ENCODE peak calls at places on chromosome 21, in seven cellular contexts. I is MM.1S, W is PC-3, N is OCI-LY7, P is neural progenitor cell, J is HCT116, Z is GM23338. A is an unnamed sample.

GRCh38 chr21:30831194-30831765 is 1.7 kb upstream of the KRTAP7-1 start:
- DNase-seq in I (peak), W (peak), N (peak), P (peak), J (peak), Z (peak), A (peak)

GRCh38 chr21:29258626-29259335 is 39.9 kb upstream of the BACH1 start:
- DNase-seq in I (no peak), W (peak), N (no peak), P (no peak), J (no peak), Z (no peak), A (peak)

GRCh38 chr21:32597205-32597604 is 11.9 kb upstream of the TCP10L start:
- DNase-seq in I (no peak), W (peak), N (no peak), P (no peak), J (peak), Z (no peak), A (peak)

GRCh38 chr21:41648591-41649031 is 118.2 kb downstream of the RIPK4 start:
- DNase-seq in I (no peak), W (peak), N (no peak), P (no peak), J (no peak), Z (no peak), A (peak)

GRCh38 chr21:42378418-42378817 is 12.1 kb upstream of the TFF1 start:
- DNase-seq in I (no peak), W (no peak), N (no peak), P (no peak), J (no peak), Z (no peak), A (no peak)

GRCh38 chr21:32020551-32020950 is 147.7 kb downstream of the HUNK start:
- DNase-seq in I (no peak), W (no peak), N (no peak), P (no peak), J (no peak), Z (no peak), A (no peak)

GRCh38 chr21:25708467-25709065 is 26.1 kb downstream of the ATP5PF start:
- DNase-seq in I (peak), W (peak), N (peak), P (peak), J (peak), Z (peak), A (peak)

GRCh38 chr21:42629856-42630410 is 23.5 kb upstream of the PDE9A start:
- DNase-seq in I (no peak), W (no peak), N (no peak), P (no peak), J (no peak), Z (no peak), A (no peak)

GRCh38 chr21:42835611-42836401 is 43.5 kb downstream of the WDR4 start:
- DNase-seq in I (no peak), W (no peak), N (no peak), P (no peak), J (no peak), Z (no peak), A (no peak)

GRCh38 chr21:32207096-32207716 is 71.6 kb downstream of the MIS18A start:
- DNase-seq in I (no peak), W (no peak), N (no peak), P (no peak), J (no peak), Z (no peak), A (no peak)

GRCh38 chr21:31273278-31273677 is 70.8 kb downstream of the TIAM1 start:
- DNase-seq in I (no peak), W (no peak), N (no peak), P (no peak), J (no peak), Z (no peak), A (no peak)

GRCh38 chr21:25639922-25640670 is 1.0 kb downstream of the JAM2 start:
- DNase-seq in I (no peak), W (no peak), N (peak), P (peak), J (no peak), Z (peak), A (peak)

GRCh38 chr21:32270748-32271147 is 8.1 kb downstream of the MIS18A start:
- DNase-seq in I (no peak), W (no peak), N (no peak), P (no peak), J (no peak), Z (no peak), A (no peak)

GRCh38 chr21:25999935-26000582 is 170.5 kb downstream of the APP start:
- DNase-seq in I (no peak), W (no peak), N (no peak), P (peak), J (no peak), Z (peak), A (no peak)

GRCh38 chr21:43829575-43830119 is 35.4 kb upstream of the AGPAT3 start:
- DNase-seq in I (no peak), W (peak), N (no peak), P (no peak), J (no peak), Z (peak), A (no peak)

GRCh38 chr21:17435565-17436543 is 77.0 kb upstream of the CXADR start:
- DNase-seq in I (no peak), W (peak), N (no peak), P (no peak), J (no peak), Z (no peak), A (no peak)

GRCh38 chr21:42636535-42636914 is 16.9 kb upstream of the PDE9A start:
- DNase-seq in I (no peak), W (peak), N (no peak), P (no peak), J (no peak), Z (no peak), A (peak)

GRCh38 chr21:32359719-32360260 is 33.0 kb downstream of the URB1 start:
- DNase-seq in I (peak), W (peak), N (peak), P (no peak), J (peak), Z (no peak), A (peak)

GRCh38 chr21:42542196-42542595 is 28.5 kb downstream of the SLC37A1 start:
- DNase-seq in I (no peak), W (no peak), N (no peak), P (no peak), J (no peak), Z (no peak), A (no peak)

GRCh38 chr21:25385912-25386474 is 221.3 kb downstream of the MRPL39 start:
- DNase-seq in I (peak), W (peak), N (peak), P (peak), J (peak), Z (peak), A (peak)

GRCh38 chr21:21103692-21104091 is 105.5 kb downstream of the NCAM2 start:
- DNase-seq in I (no peak), W (no peak), N (no peak), P (no peak), J (no peak), Z (no peak), A (no peak)

GRCh38 chr21:29800051-29800450 is 139.7 kb downstream of the GRIK1 start:
- DNase-seq in I (peak), W (no peak), N (no peak), P (no peak), J (no peak), Z (peak), A (no peak)

GRCh38 chr21:41585199-41585994 is 77.4 kb upstream of the TMPRSS2 start:
- DNase-seq in I (no peak), W (no peak), N (no peak), P (no peak), J (no peak), Z (no peak), A (no peak)

GRCh38 chr21:33279330-33279820 is 13.2 kb downstream of the IL10RB start:
- DNase-seq in I (no peak), W (no peak), N (no peak), P (no peak), J (no peak), Z (no peak), A (no peak)

GRCh38 chr21:25370311-25370744 is 237.0 kb downstream of the MRPL39 start:
- DNase-seq in I (no peak), W (peak), N (no peak), P (no peak), J (no peak), Z (no peak), A (peak)

GRCh38 chr21:42436914-42437313 is 33.2 kb downstream of the UBASH3A start:
- DNase-seq in I (no peak), W (no peak), N (no peak), P (no peak), J (no peak), Z (no peak), A (no peak)

GRCh38 chr21:22399717-22400520 is 1401.7 kb downstream of the NCAM2 start:
- DNase-seq in I (no peak), W (peak), N (no peak), P (no peak), J (no peak), Z (no peak), A (no peak)

GRCh38 chr21:32257952-32258785 is 20.7 kb downstream of the MIS18A start:
- DNase-seq in I (peak), W (peak), N (peak), P (peak), J (peak), Z (peak), A (peak)

GRCh38 chr21:32727478-32727727 is 410 bp downstream of the SYNJ1 start:
- DNase-seq in I (no peak), W (no peak), N (no peak), P (no peak), J (no peak), Z (no peak), A (no peak)

GRCh38 chr21:31182231-31183129 is 144.2 kb upstream of the KRTAP19-8 start:
- DNase-seq in I (no peak), W (no peak), N (no peak), P (no peak), J (no peak), Z (no peak), A (no peak)

GRCh38 chr21:10272216-10272615 is 249.2 kb upstream of the TPTE start:
- DNase-seq in I (no peak), W (no peak), N (no peak), P (no peak), J (no peak), Z (no peak), A (peak)
- H3K27ac ChIP-seq in I (no peak), W (no peak), N (no peak), P (no peak), J (no peak), Z (no peak), A (no peak)

GRCh38 chr21:34609951-34610549 is 4.9 kb downstream of the RCAN1 start:
- DNase-seq in I (no peak), W (no peak), N (no peak), P (no peak), J (no peak), Z (no peak), A (no peak)
- H2AFZ ChIP-seq in I (no peak), W (no peak), N (no peak), P (no peak), J (no peak), Z (no peak), A (no peak)

GRCh38 chr21:27275294-27275927 is 308.5 kb upstream of the ADAMTS5 start:
- DNase-seq in I (no peak), W (peak), N (no peak), P (no peak), J (no peak), Z (no peak), A (peak)

GRCh38 chr21:27277122-27277521 is 310.2 kb upstream of the ADAMTS5 start:
- DNase-seq in I (no peak), W (no peak), N (no peak), P (no peak), J (no peak), Z (no peak), A (no peak)
- TF ChIP-seq EZH2phosphoT487 in I (no peak), W (no peak), N (no peak), P (no peak), J (no peak), Z (no peak), A (no peak)

GRCh38 chr21:46442938-46443337 is 15.8 kb upstream of the DIP2A start:
- DNase-seq in I (no peak), W (no peak), N (no peak), P (no peak), J (no peak), Z (no peak), A (no peak)
- H3K27ac ChIP-seq in I (no peak), W (no peak), N (no peak), P (no peak), J (no peak), Z (no peak), A (no peak)

GRCh38 chr21:36706482-36706852 is 7.6 kb downstream of the SIM2 start:
- DNase-seq in I (no peak), W (no peak), N (no peak), P (no peak), J (no peak), Z (no peak), A (no peak)
- H2AFZ ChIP-seq in I (no peak), W (no peak), N (no peak), P (no peak), J (no peak), Z (no peak), A (no peak)

GRCh38 chr21:15051652-15052554 is 12.9 kb downstream of the NRIP1 start:
- DNase-seq in I (no peak), W (peak), N (no peak), P (no peak), J (no peak), Z (no peak), A (no peak)
- TF ChIP-seq EZH2phosphoT487 in I (no peak), W (no peak), N (no peak), P (no peak), J (no peak), Z (no peak), A (no peak)

DNA sequence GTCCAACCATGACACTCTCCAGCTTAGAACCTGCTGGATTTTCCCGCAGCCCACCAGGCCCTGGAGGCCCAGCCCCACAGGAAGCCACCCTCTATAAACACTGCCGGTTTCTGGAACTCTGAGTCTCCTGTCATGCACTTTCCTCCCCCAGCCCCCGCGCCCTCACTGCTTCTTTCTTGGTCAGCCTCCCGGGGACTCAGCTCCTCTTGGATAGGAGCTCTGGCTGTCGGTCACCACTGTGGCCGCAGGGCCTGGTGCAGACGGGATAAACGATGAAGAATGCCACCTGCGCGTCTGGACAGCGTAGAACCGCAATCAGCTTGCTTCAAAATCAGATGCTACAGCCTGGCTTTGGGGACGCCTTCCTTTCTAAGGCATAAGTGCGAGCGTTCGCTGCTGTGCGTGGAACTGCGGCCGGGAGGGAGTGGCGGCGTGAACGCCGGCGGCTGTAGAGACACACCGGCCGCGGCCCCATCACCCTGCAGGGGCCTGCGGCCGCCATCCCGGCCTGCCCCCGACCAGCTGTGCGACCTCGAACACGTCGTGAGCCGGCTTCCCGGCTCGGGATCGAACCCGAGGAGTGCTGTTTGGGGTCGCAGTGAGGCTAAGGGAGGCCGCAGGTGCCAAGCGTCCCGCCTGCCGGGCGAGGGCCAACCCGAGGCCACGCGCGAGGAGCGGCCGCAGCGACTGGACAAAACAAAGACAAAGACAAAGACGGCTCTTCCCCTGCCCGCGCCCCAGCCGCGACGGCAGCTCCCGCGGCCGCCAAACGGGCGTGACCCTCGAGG is 728 bp downstream of the PTTG1IP start:
- DNase-seq in I (peak), W (peak), N (peak), P (peak), J (no peak), Z (peak), A (peak)
- H3K27ac ChIP-seq in I (no peak), W (peak), N (no peak), P (no peak), J (peak), Z (no peak), A (peak)

DNA sequence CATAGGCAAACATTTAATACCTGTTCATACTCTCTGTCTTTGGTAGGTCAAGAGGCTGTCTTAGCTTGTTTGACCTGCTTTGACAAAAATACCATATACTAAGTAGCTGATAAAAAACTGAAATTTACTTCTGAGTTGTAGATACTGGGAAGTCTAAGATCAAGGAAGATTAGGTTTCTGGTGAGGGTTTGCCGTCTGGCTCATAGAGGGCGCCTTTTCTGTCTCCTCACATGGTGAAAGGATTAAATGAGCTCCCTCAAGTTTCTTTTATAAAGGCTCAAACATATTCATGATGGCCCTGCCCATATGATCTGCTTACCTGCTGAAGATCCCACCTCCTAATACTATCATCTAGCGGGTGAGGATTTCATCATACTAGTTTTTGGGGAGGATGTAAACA is 1076.1 kb upstream of the NCAM2 start:
- DNase-seq in I (no peak), W (no peak), N (no peak), P (no peak), J (no peak), Z (peak), A (no peak)
- H2AFZ ChIP-seq in I (no peak), W (no peak), N (no peak), P (no peak), J (no peak), Z (peak), A (no peak)

GRCh38 chr21:46667191-46667734 is 31.8 kb downstream of the PRMT2 start:
- DNase-seq in I (no peak), W (peak), N (no peak), P (peak), J (no peak), Z (peak), A (peak)
- TF ChIP-seq EZH2phosphoT487 in I (no peak), W (no peak), N (no peak), P (no peak), J (no peak), Z (no peak), A (no peak)

GRCh38 chr21:38341546-38342012 is 84.8 kb downstream of the KCNJ15 start:
- DNase-seq in I (no peak), W (no peak), N (no peak), P (no peak), J (no peak), Z (no peak), A (no peak)
- H3K27ac ChIP-seq in I (no peak), W (no peak), N (no peak), P (no peak), J (no peak), Z (no peak), A (no peak)

A was measured in GM23248.